ENCODE peak calls at places on chromosome 7, in ten cellular contexts. N is 8988T; D is GM12865; L is type B pancreatic cell; G is LoVo; Y is amniotic stem cell; P is cardiac septum; A is stimulated activated naive B cell treated with anti-CD40 and anti-IgM and Interleukin-4, amounts not matched to agents 10 μg/mL and 1 μg/mL and 100 μg/mL, for 72 hours; O is body of pancreas; Q is AG04450. U is an unnamed sample.

GRCh38 chr7:38883706-38884105 is 25.3 kb downstream of the VPS41 start:
- DNase-seq in Y (no peak), D (no peak), Q (no peak), L (no peak), N (no peak), P (no peak), G (no peak), O (no peak), A (no peak), U (no peak)

GRCh38 chr7:140426130-140426529 is 22.3 kb downstream of the RAB19 start:
- DNase-seq in P (no peak), G (no peak), L (no peak), Y (no peak), A (no peak), O (no peak), D (no peak), Q (no peak), N (no peak), U (no peak)

GRCh38 chr7:127715901-127716300 is 63.9 kb downstream of the SND1 start:
- DNase-seq in Y (no peak), Q (no peak), A (no peak), O (no peak), G (no peak), P (no peak), N (no peak), D (no peak), L (no peak), U (no peak)

GRCh38 chr7:7035851-7036250 is 146.5 kb upstream of the C1GALT1 start:
- DNase-seq in G (no peak), O (no peak), N (no peak), Y (no peak), P (no peak), D (no peak), L (no peak), A (no peak), Q (no peak), U (no peak)

GRCh38 chr7:32390210-32390609 is 100.0 kb downstream of the LSM5 start:
- DNase-seq in Y (no peak), A (no peak), Q (no peak), N (no peak), G (no peak), L (no peak), D (no peak), P (no peak), O (no peak), U (no peak)

GRCh38 chr7:130697791-130698190 is 11.4 kb upstream of the TSGA13 start:
- DNase-seq in Q (no peak), P (no peak), N (no peak), Y (no peak), A (no peak), L (no peak), D (no peak), G (no peak), O (no peak), U (no peak)

GRCh38 chr7:55130079-55130476 is 111.3 kb downstream of the EGFR start:
- DNase-seq in G (no peak), Y (no peak), P (no peak), N (no peak), A (no peak), Q (no peak), D (no peak), L (no peak), O (no peak), U (peak)

GRCh38 chr7:148924011-148924410 is 39.9 kb upstream of the EZH2 start:
- DNase-seq in P (peak), A (no peak), D (no peak), O (no peak), Y (no peak), N (no peak), G (no peak), L (no peak), Q (no peak), U (no peak)

GRCh38 chr7:1709900-1710299 is 39.8 kb downstream of the ELFN1 start:
- DNase-seq in P (no peak), O (no peak), Q (no peak), L (no peak), Y (no peak), G (no peak), A (no peak), N (no peak), D (no peak), U (no peak)

U was measured in retinal pigment epithelial cell.